ENCODE peak calls at places on chromosomes 3 and 15, in eight cellular contexts. One of them, this sample, is unnamed.

GRCh38 chr3:114899186-114899931 is 247.7 kb downstream of the ZBTB20 start:
- DNase-seq in GM13977: no peak
- DNase-seq in heart left ventricle: no peak
- DNase-seq in right atrium auricular region: no peak
- DNase-seq in GM20000: no peak
- DNase-seq in upper lobe of left lung: no peak
- DNase-seq in PC-3: no peak
- DNase-seq in progenitor cell of endocrine pancreas: no peak
- DNase-seq in this sample: no peak

GRCh38 chr3:134094491-134094890 is 64.8 kb upstream of the SLCO2A1 start:
- DNase-seq in GM13977: no peak
- DNase-seq in heart left ventricle: no peak
- DNase-seq in right atrium auricular region: no peak
- DNase-seq in GM20000: no peak
- DNase-seq in upper lobe of left lung: no peak
- DNase-seq in PC-3: no peak
- DNase-seq in progenitor cell of endocrine pancreas: no peak
- DNase-seq in this sample: no peak

GRCh38 chr3:45993421-45994027 is 2.1 kb downstream of the FYCO1 start:
- DNase-seq in GM13977: peak
- DNase-seq in heart left ventricle: no peak
- DNase-seq in right atrium auricular region: no peak
- DNase-seq in GM20000: no peak
- DNase-seq in upper lobe of left lung: no peak
- DNase-seq in PC-3: peak
- DNase-seq in progenitor cell of endocrine pancreas: no peak
- DNase-seq in this sample: no peak

GRCh38 chr3:37138816-37139215 is 35.6 kb downstream of the LRRFIP2 start:
- DNase-seq in GM13977: no peak
- DNase-seq in heart left ventricle: no peak
- DNase-seq in right atrium auricular region: no peak
- DNase-seq in GM20000: no peak
- DNase-seq in upper lobe of left lung: no peak
- DNase-seq in PC-3: peak
- DNase-seq in progenitor cell of endocrine pancreas: no peak
- DNase-seq in this sample: no peak

GRCh38 chr3:130975251-130975650 is 51.4 kb downstream of the ASTE1 start:
- DNase-seq in GM13977: no peak
- DNase-seq in heart left ventricle: no peak
- DNase-seq in right atrium auricular region: no peak
- DNase-seq in GM20000: no peak
- DNase-seq in upper lobe of left lung: no peak
- DNase-seq in PC-3: no peak
- DNase-seq in progenitor cell of endocrine pancreas: no peak
- DNase-seq in this sample: no peak

GRCh38 chr3:183486472-183486871 is 58.1 kb upstream of the MCF2L2 start:
- DNase-seq in GM13977: no peak
- DNase-seq in heart left ventricle: no peak
- DNase-seq in right atrium auricular region: peak
- DNase-seq in GM20000: no peak
- DNase-seq in upper lobe of left lung: no peak
- DNase-seq in PC-3: no peak
- DNase-seq in progenitor cell of endocrine pancreas: no peak
- DNase-seq in this sample: no peak

GRCh38 chr3:179309225-179310109 is 13.4 kb upstream of the ZNF639 start:
- DNase-seq in GM13977: no peak
- DNase-seq in heart left ventricle: no peak
- DNase-seq in right atrium auricular region: no peak
- DNase-seq in GM20000: peak
- DNase-seq in upper lobe of left lung: no peak
- DNase-seq in PC-3: no peak
- DNase-seq in progenitor cell of endocrine pancreas: no peak
- DNase-seq in this sample: peak

GRCh38 chr3:127887321-127887720 is 27.7 kb upstream of the KBTBD12 start:
- DNase-seq in GM13977: no peak
- DNase-seq in heart left ventricle: no peak
- DNase-seq in right atrium auricular region: no peak
- DNase-seq in GM20000: no peak
- DNase-seq in upper lobe of left lung: no peak
- DNase-seq in PC-3: peak
- DNase-seq in progenitor cell of endocrine pancreas: no peak
- DNase-seq in this sample: peak

GRCh38 chr3:178112134-178112533 is 424.1 kb upstream of the KCNMB2 start:
- DNase-seq in GM13977: no peak
- DNase-seq in heart left ventricle: no peak
- DNase-seq in right atrium auricular region: no peak
- DNase-seq in GM20000: no peak
- DNase-seq in upper lobe of left lung: no peak
- DNase-seq in PC-3: peak
- DNase-seq in progenitor cell of endocrine pancreas: no peak
- DNase-seq in this sample: no peak

GRCh38 chr15:60793656-60794055 is 314.7 kb upstream of the ICE2 start:
- DNase-seq in GM13977: no peak
- DNase-seq in heart left ventricle: no peak
- DNase-seq in right atrium auricular region: no peak
- DNase-seq in GM20000: no peak
- DNase-seq in upper lobe of left lung: no peak
- DNase-seq in PC-3: no peak
- DNase-seq in progenitor cell of endocrine pancreas: no peak
- DNase-seq in this sample: no peak

GRCh38 chr3:45631486-45631885 is 36.9 kb downstream of the LIMD1 start:
- DNase-seq in GM13977: no peak
- DNase-seq in heart left ventricle: no peak
- DNase-seq in right atrium auricular region: no peak
- DNase-seq in GM20000: peak
- DNase-seq in upper lobe of left lung: no peak
- DNase-seq in PC-3: no peak
- DNase-seq in progenitor cell of endocrine pancreas: no peak
- DNase-seq in this sample: no peak

GRCh38 chr3:13178107-13178506 is 104.9 kb upstream of the IQSEC1 start:
- DNase-seq in GM13977: no peak
- DNase-seq in heart left ventricle: no peak
- DNase-seq in right atrium auricular region: no peak
- DNase-seq in GM20000: no peak
- DNase-seq in upper lobe of left lung: no peak
- DNase-seq in PC-3: no peak
- DNase-seq in progenitor cell of endocrine pancreas: no peak
- DNase-seq in this sample: no peak

GRCh38 chr3:62373714-62374333 is 474 bp upstream of the FEZF2 start:
- DNase-seq in GM13977: peak
- DNase-seq in heart left ventricle: no peak
- DNase-seq in right atrium auricular region: no peak
- DNase-seq in GM20000: peak
- DNase-seq in upper lobe of left lung: peak
- DNase-seq in PC-3: no peak
- DNase-seq in progenitor cell of endocrine pancreas: no peak
- DNase-seq in this sample: no peak

GRCh38 chr15:63372018-63372705 is 9.5 kb downstream of the CA12 start:
- DNase-seq in GM13977: no peak
- DNase-seq in heart left ventricle: peak
- DNase-seq in right atrium auricular region: peak
- DNase-seq in GM20000: no peak
- DNase-seq in upper lobe of left lung: no peak
- DNase-seq in PC-3: peak
- DNase-seq in progenitor cell of endocrine pancreas: no peak
- DNase-seq in this sample: no peak

GRCh38 chr15:43465105-43465504 is 27.9 kb downstream of the TP53BP1 start:
- DNase-seq in GM13977: no peak
- DNase-seq in heart left ventricle: no peak
- DNase-seq in right atrium auricular region: no peak
- DNase-seq in GM20000: no peak
- DNase-seq in upper lobe of left lung: no peak
- DNase-seq in PC-3: peak
- DNase-seq in progenitor cell of endocrine pancreas: no peak
- DNase-seq in this sample: no peak

GRCh38 chr15:75721923-75722870 is 9.5 kb upstream of the CSPG4 start:
- DNase-seq in GM13977: no peak
- DNase-seq in heart left ventricle: no peak
- DNase-seq in right atrium auricular region: no peak
- DNase-seq in GM20000: no peak
- DNase-seq in upper lobe of left lung: no peak
- DNase-seq in PC-3: no peak
- DNase-seq in progenitor cell of endocrine pancreas: no peak
- DNase-seq in this sample: peak

GRCh38 chr15:24856397-24857093 is 98.2 kb upstream of the SNRPN start:
- DNase-seq in GM13977: no peak
- DNase-seq in heart left ventricle: peak
- DNase-seq in right atrium auricular region: no peak
- DNase-seq in GM20000: no peak
- DNase-seq in upper lobe of left lung: peak
- DNase-seq in PC-3: no peak
- DNase-seq in progenitor cell of endocrine pancreas: peak
- DNase-seq in this sample: no peak

GRCh38 chr15:43493687-43494472 is 924 bp upstream of the TP53BP1 start:
- DNase-seq in GM13977: no peak
- DNase-seq in heart left ventricle: no peak
- DNase-seq in right atrium auricular region: no peak
- DNase-seq in GM20000: no peak
- DNase-seq in upper lobe of left lung: no peak
- DNase-seq in PC-3: no peak
- DNase-seq in progenitor cell of endocrine pancreas: no peak
- DNase-seq in this sample: no peak

GRCh38 chr3:196127308-196128040 is 45.6 kb upstream of the TFRC start:
- DNase-seq in GM13977: no peak
- DNase-seq in heart left ventricle: no peak
- DNase-seq in right atrium auricular region: no peak
- DNase-seq in GM20000: no peak
- DNase-seq in upper lobe of left lung: no peak
- DNase-seq in PC-3: no peak
- DNase-seq in progenitor cell of endocrine pancreas: no peak
- DNase-seq in this sample: no peak

GRCh38 chr3:157786216-157786615 is 283.0 kb upstream of the VEPH1 start:
- DNase-seq in GM13977: no peak
- DNase-seq in heart left ventricle: no peak
- DNase-seq in right atrium auricular region: no peak
- DNase-seq in GM20000: no peak
- DNase-seq in upper lobe of left lung: no peak
- DNase-seq in PC-3: peak
- DNase-seq in progenitor cell of endocrine pancreas: no peak
- DNase-seq in this sample: no peak

GRCh38 chr15:84653910-84654688 is at the start of gene WDR73:
- DNase-seq in GM13977: peak
- DNase-seq in heart left ventricle: peak
- DNase-seq in right atrium auricular region: peak
- DNase-seq in GM20000: peak
- DNase-seq in upper lobe of left lung: peak
- DNase-seq in PC-3: peak
- DNase-seq in progenitor cell of endocrine pancreas: peak
- DNase-seq in this sample: peak
- TF ChIP-seq CTCF in GM13977: no peak
- TF ChIP-seq CTCF in heart left ventricle: no peak
- TF ChIP-seq CTCF in right atrium auricular region: no peak
- TF ChIP-seq CTCF in GM20000: no peak
- TF ChIP-seq CTCF in upper lobe of left lung: no peak
- TF ChIP-seq CTCF in PC-3: no peak
- TF ChIP-seq CTCF in progenitor cell of endocrine pancreas: no peak
- TF ChIP-seq CTCF in this sample: no peak

DNA sequence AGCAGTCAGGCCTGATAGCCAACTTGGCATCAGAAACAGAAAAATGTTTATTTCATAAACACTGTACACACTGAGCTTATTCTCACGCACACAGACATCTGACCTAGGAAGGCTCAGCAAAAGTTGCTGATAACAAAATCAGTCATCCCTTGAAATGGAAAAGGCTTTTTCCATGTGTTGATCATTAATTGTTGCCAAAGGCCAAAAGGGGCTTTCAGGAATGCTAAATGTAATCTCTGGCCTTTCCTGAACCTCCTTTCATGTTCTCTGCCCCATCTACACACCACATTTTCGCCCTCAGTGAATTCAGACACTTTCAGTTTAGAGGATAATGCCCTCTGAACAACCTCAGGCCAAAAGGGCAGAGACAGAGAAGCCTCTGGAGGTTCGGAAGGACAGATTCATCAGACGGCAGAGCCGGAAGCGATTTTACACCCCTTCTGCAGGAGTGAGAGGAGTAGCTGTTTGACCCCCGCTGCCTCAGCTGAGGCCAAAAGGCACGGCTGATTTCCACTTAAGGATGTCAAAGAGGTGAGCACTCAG is 14.5 kb downstream of the RTP4 start:
- DNase-seq in GM13977: no peak
- DNase-seq in heart left ventricle: no peak
- DNase-seq in right atrium auricular region: no peak
- DNase-seq in GM20000: no peak
- DNase-seq in upper lobe of left lung: no peak
- DNase-seq in PC-3: no peak
- DNase-seq in progenitor cell of endocrine pancreas: no peak
- DNase-seq in this sample: no peak
- TF ChIP-seq CTCF in GM13977: no peak
- TF ChIP-seq CTCF in heart left ventricle: no peak
- TF ChIP-seq CTCF in right atrium auricular region: no peak
- TF ChIP-seq CTCF in GM20000: no peak
- TF ChIP-seq CTCF in upper lobe of left lung: no peak
- TF ChIP-seq CTCF in PC-3: no peak
- TF ChIP-seq CTCF in progenitor cell of endocrine pancreas: no peak
- TF ChIP-seq CTCF in this sample: no peak

DNA sequence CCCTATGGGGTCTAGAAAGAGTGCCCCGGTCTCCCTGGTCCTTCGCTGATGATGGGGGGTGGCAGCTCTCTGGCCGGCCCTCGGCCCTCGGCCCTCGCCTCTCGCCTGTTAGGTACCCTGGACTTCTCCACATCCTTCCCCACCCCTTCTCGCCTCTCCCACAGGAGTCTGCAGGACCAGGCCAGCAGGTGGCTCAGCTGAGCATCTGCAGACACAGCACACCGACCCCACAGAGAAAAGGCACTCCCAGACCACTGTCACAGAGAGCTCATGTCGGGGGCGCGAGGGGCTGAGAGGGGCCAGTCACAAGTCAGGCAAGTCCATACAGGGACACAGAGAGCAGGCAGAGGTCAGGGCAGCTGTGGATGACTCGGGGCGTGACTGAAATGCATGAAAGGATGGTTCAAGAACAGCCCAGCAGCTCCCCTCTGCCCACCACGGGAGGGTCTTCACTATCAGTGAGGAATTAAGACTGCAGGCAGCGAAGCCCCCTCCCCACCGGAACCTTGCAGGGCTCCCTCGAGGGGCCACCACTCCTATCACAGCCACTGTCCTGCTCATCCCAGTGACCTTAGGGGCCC is 181.7 kb upstream of the NSMCE3 start:
- DNase-seq in GM13977: no peak
- DNase-seq in heart left ventricle: no peak
- DNase-seq in right atrium auricular region: no peak
- DNase-seq in GM20000: no peak
- DNase-seq in upper lobe of left lung: no peak
- DNase-seq in PC-3: peak
- DNase-seq in progenitor cell of endocrine pancreas: no peak
- DNase-seq in this sample: no peak
- TF ChIP-seq CTCF in GM13977: no peak
- TF ChIP-seq CTCF in heart left ventricle: no peak
- TF ChIP-seq CTCF in right atrium auricular region: peak
- TF ChIP-seq CTCF in GM20000: no peak
- TF ChIP-seq CTCF in upper lobe of left lung: no peak
- TF ChIP-seq CTCF in PC-3: peak
- TF ChIP-seq CTCF in progenitor cell of endocrine pancreas: peak
- TF ChIP-seq CTCF in this sample: no peak

GRCh38 chr3:194339356-194339755 is 11.8 kb downstream of the CPN2 start:
- DNase-seq in GM13977: no peak
- DNase-seq in heart left ventricle: no peak
- DNase-seq in right atrium auricular region: no peak
- DNase-seq in GM20000: no peak
- DNase-seq in upper lobe of left lung: no peak
- DNase-seq in PC-3: no peak
- DNase-seq in progenitor cell of endocrine pancreas: no peak
- DNase-seq in this sample: no peak
- TF ChIP-seq CTCF in GM13977: no peak
- TF ChIP-seq CTCF in heart left ventricle: no peak
- TF ChIP-seq CTCF in right atrium auricular region: no peak
- TF ChIP-seq CTCF in GM20000: no peak
- TF ChIP-seq CTCF in upper lobe of left lung: no peak
- TF ChIP-seq CTCF in PC-3: peak
- TF ChIP-seq CTCF in progenitor cell of endocrine pancreas: peak
- TF ChIP-seq CTCF in this sample: no peak

GRCh38 chr15:78265137-78265460 is 737 bp downstream of the DNAJA4 start:
- DNase-seq in GM13977: no peak
- DNase-seq in heart left ventricle: peak
- DNase-seq in right atrium auricular region: no peak
- DNase-seq in GM20000: no peak
- DNase-seq in upper lobe of left lung: no peak
- DNase-seq in PC-3: no peak
- DNase-seq in progenitor cell of endocrine pancreas: no peak
- DNase-seq in this sample: no peak
- TF ChIP-seq CTCF in GM13977: no peak
- TF ChIP-seq CTCF in heart left ventricle: no peak
- TF ChIP-seq CTCF in right atrium auricular region: no peak
- TF ChIP-seq CTCF in GM20000: no peak
- TF ChIP-seq CTCF in upper lobe of left lung: no peak
- TF ChIP-seq CTCF in PC-3: no peak
- TF ChIP-seq CTCF in progenitor cell of endocrine pancreas: no peak
- TF ChIP-seq CTCF in this sample: no peak